ENCODE peak calls at places on chromosomes 12 and 14, in nine cellular contexts. E is HepG2, O is vagina, Z is stomach, B is HL-60, U is endothelial cell of umbilical vein, S is GM12892, D is K562, I is esophagus muscularis mucosa. X is an unnamed sample.

GRCh38 chr12:96247567-96247962 is 53.4 kb downstream of the ELK3 start:
- DNase-seq in O (peak), Z (no peak), U (no peak), B (no peak), I (no peak), S (no peak), D (no peak), E (no peak), X (no peak)

GRCh38 chr12:9673404-9674225 is 4.1 kb downstream of the CLEC2D start:
- DNase-seq in U (peak), E (peak), B (no peak), I (no peak), S (no peak), D (peak), O (no peak), Z (no peak), X (peak)

GRCh38 chr14:70905316-70905715 is 1.9 kb upstream of the PCNX1 start:
- DNase-seq in B (no peak), I (no peak), E (no peak), U (peak), S (no peak), Z (no peak), O (no peak), D (no peak), X (peak)

GRCh38 chr12:106173442-106173841 is 34.7 kb upstream of the NUAK1 start:
- DNase-seq in E (no peak), B (no peak), S (no peak), D (no peak), U (no peak), O (no peak), Z (no peak), I (no peak), X (no peak)

GRCh38 chr12:45017916-45018315 is 33.0 kb downstream of the DBX2 start:
- DNase-seq in O (no peak), I (no peak), Z (no peak), U (no peak), S (no peak), B (no peak), D (no peak), E (no peak), X (no peak)

GRCh38 chr12:108768591-108769500 is 37.5 kb upstream of the CORO1C start:
- DNase-seq in S (peak), U (no peak), D (no peak), O (no peak), I (no peak), E (peak), Z (peak), B (peak), X (peak)

GRCh38 chr12:48937170-48937569 is 11.9 kb upstream of the FKBP11 start:
- DNase-seq in B (no peak), S (no peak), U (no peak), Z (no peak), I (no peak), O (no peak), D (peak), E (no peak), X (no peak)

GRCh38 chr12:48831257-48831656 is 13.0 kb downstream of the CACNB3 start:
- DNase-seq in I (no peak), D (no peak), O (no peak), E (no peak), S (no peak), B (no peak), U (no peak), Z (no peak), X (no peak)

GRCh38 chr14:96741151-96741977 is 55.8 kb upstream of the VRK1 start:
- DNase-seq in U (peak), I (no peak), D (peak), E (no peak), S (peak), O (no peak), Z (peak), B (no peak), X (peak)

GRCh38 chr12:100672075-100672592 is 98.7 kb downstream of the GAS2L3 start:
- DNase-seq in B (peak), D (peak), O (no peak), U (peak), E (peak), S (peak), Z (no peak), I (no peak), X (peak)

GRCh38 chr12:54018608-54018984 is 9.6 kb upstream of the HOXC6 start:
- DNase-seq in D (peak), Z (no peak), S (peak), O (no peak), U (no peak), I (no peak), E (no peak), B (no peak), X (no peak)

GRCh38 chr12:100481021-100481420 is 7.4 kb downstream of the NR1H4 start:
- DNase-seq in E (no peak), I (no peak), D (no peak), S (no peak), O (no peak), B (no peak), U (no peak), Z (no peak), X (no peak)

GRCh38 chr12:116610971-116611541 is 51.9 kb downstream of the MAP1LC3B2 start:
- DNase-seq in E (no peak), S (no peak), D (peak), B (no peak), U (peak), O (no peak), I (no peak), Z (no peak), X (no peak)

GRCh38 chr12:4355843-4356327 is 23.6 kb downstream of the FGF23 start:
- DNase-seq in O (no peak), S (no peak), Z (no peak), B (peak), E (peak), D (peak), U (peak), I (no peak), X (peak)

GRCh38 chr12:62613092-62613491 is 146.5 kb downstream of the MON2 start:
- DNase-seq in U (no peak), E (no peak), I (no peak), S (no peak), Z (no peak), D (no peak), B (no peak), O (no peak), X (no peak)

GRCh38 chr14:69263364-69263763 is 3.4 kb downstream of the GALNT16 start:
- DNase-seq in D (no peak), B (no peak), U (no peak), O (peak), S (no peak), Z (no peak), I (no peak), E (no peak), X (peak)

GRCh38 chr12:4440187-4440941 is 5.3 kb downstream of the FGF6 start:
- DNase-seq in Z (no peak), D (no peak), E (no peak), O (peak), I (peak), U (no peak), S (no peak), B (no peak), X (no peak)

GRCh38 chr14:54252072-54252730 is 144.6 kb upstream of the CDKN3 start:
- DNase-seq in E (peak), I (no peak), S (no peak), Z (no peak), D (no peak), O (no peak), B (no peak), U (no peak), X (no peak)

GRCh38 chr12:48194780-48195179 is 8.3 kb downstream of the OR10AD1 start:
- DNase-seq in U (peak), I (no peak), Z (no peak), B (no peak), D (no peak), E (no peak), O (no peak), S (no peak), X (no peak)

GRCh38 chr12:56469007-56469930 is 891 bp downstream of the SPRYD4 start:
- DNase-seq in I (no peak), D (peak), E (no peak), O (no peak), S (no peak), Z (peak), B (peak), U (no peak), X (peak)

GRCh38 chr12:98939926-98940325 is 294.8 kb downstream of the APAF1 start:
- DNase-seq in O (no peak), D (no peak), S (no peak), Z (no peak), I (no peak), U (no peak), B (no peak), E (no peak), X (no peak)

DNA sequence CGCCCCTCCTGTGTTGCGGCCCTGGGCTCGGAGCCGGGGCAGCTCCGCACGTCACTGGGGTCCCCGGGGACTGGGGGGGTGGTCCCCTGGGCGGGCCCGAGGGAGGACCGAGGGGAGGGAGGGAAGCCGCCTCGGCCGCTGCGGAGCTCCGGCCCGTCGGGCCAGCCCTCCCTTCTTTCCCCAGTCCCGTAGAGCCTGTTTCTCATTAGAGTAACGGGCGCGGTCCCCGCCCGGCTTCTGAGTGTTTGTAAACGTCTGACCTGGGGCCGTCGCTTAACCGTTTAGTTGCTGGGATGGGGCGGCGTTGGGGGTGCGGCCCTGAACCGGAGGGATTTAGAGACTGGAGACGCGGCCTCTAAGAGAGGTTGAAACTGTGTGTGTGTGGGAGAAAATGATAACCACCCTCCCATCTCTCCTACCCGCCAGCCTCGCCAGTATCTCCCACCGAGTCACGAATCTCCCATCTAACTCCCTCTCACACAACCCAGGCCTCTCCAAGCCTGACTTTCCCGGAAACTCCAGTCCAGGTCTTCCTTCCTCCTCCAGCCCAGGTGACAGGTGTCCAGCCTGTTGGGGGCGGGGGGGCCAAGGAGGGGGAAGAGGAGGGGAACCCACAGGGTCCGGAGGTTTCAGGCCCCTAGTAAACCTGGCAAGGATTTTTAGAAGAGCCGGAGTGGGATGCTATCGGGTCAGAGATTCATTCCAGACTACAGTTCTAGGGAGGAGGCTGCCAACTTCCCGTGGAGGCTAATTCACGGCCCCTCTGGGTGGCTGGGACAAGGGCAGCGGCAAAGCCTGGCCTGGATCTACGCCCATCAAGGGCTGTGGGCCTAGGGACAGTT is 1.1 kb upstream of the NFATC4 start:
- DNase-seq in U (peak), B (no peak), I (peak), D (peak), S (peak), Z (peak), O (peak), E (peak), X (peak)
- TF ChIP-seq POLR2AphosphoS5 in U (no peak), B (no peak), I (peak), D (no peak), S (no peak), Z (peak), O (peak), E (no peak), X (peak)

GRCh38 chr12:124570810-124571209 is 3.4 kb upstream of the NCOR2 start:
- DNase-seq in Z (no peak), B (no peak), E (no peak), U (no peak), S (no peak), D (no peak), I (no peak), O (no peak), X (no peak)

GRCh38 chr12:124569375-124570148 is 2.1 kb upstream of the NCOR2 start:
- DNase-seq in O (no peak), I (no peak), B (no peak), E (no peak), U (no peak), Z (no peak), S (no peak), D (no peak), X (no peak)

GRCh38 chr12:124567035-124567672 is at the start of gene NCOR2:
- DNase-seq in I (no peak), U (no peak), D (peak), E (no peak), B (no peak), Z (no peak), S (peak), O (no peak), X (no peak)

GRCh38 chr12:124567673-124568373 is 411 bp upstream of the NCOR2 start:
- DNase-seq in D (peak), U (peak), E (peak), Z (peak), S (peak), B (peak), I (peak), O (peak), X (peak)

DNA sequence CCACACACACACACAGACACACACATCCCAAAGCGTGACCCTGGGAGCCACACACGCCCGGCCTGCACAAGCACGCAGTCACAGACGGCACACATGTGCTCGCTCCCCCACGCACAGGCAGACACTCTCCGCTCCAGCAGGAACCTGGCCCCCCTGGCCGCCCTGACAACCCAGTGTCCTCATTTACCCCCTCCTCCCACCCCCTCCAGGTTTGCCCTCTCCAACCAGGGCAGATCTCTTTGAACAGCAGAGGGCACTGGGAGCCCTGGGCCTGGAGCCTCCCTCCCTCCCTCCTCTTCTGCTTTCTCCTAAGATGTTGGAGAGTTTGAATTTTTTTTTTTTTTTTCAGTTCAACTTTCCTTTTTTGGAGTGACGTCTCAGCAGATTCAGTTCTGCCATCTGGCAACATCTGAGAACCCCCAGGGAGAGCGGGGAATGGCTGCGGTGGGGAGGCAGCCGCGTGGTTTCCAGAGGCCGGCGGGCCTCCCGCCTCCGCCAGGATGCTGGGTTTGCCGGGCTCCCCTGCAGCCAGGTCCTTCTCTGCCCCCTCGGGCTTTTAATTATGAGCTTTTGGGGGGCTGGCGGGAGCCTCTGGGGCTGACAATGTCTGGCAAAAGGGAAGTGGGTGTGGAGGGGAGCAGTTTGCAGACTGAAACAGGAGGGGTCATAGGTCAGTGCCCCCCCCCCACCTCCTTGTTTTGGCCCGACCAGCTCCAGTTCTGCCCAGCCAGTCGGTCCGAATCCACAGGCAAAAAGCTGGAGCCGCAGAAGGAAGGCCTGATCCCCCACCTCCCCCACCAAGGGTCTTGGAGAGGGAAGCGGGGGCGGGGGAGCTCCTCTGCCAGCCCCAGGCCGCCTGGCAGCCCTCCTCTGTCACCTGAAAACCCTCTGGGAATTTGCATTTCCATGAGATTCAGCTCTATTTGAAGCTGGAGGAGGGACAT is 1.3 kb upstream of the NCOR2 start:
- DNase-seq in U (no peak), O (no peak), E (no peak), B (peak), I (peak), D (peak), S (peak), Z (peak), X (peak)
- TF ChIP-seq POLR2AphosphoS5 in U (no peak), O (peak), E (no peak), B (peak), I (peak), D (no peak), S (no peak), Z (peak), X (peak)

GRCh38 chr14:93748208-93749080 is 39.8 kb downstream of the PRIMA1 start:
- DNase-seq in B (no peak), Z (peak), I (no peak), S (no peak), D (no peak), U (no peak), E (peak), O (no peak), X (no peak)
- TF ChIP-seq POLR2AphosphoS5 in B (no peak), Z (no peak), I (peak), S (no peak), D (no peak), U (no peak), E (no peak), O (no peak), X (no peak)

DNA sequence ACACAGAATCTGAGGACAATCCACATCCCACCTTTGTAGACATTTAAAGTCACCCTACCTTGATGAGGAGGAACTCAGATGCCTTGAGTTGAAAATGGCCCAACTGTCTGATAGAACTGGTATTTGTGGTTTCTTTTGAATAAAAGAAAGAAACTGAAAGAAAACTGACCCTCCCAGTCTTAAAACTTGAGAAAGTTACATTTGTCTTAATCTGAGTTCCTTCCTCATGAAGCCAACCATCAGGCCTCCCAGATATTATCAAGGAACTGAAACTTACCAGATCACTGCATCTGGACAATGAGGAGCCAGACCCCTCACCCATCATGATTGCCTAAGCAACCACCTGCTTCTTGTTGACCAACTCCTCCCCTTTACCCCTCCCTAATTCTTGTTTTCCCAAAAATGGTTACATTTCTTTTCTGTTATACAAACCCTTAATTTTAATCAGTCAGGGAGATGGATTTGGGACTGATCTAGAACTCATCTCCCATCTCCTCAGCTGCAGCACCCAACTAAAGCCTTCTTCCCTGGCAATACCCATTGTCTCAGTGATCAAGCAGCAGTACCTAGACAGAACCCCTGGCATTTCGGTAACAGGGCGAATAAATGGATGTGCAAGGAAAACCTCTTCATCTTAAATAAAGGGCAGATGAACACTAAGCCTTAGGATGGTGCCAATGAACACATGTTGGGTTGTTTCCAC is 72.0 kb upstream of the RESF1 start:
- DNase-seq in D (no peak), O (no peak), E (no peak), Z (no peak), I (no peak), U (no peak), S (no peak), B (peak), X (no peak)
- TF ChIP-seq POLR2AphosphoS5 in D (no peak), O (no peak), E (no peak), Z (no peak), I (no peak), U (no peak), S (no peak), B (no peak), X (no peak)

GRCh38 chr12:124941170-124941527 is 26.7 kb upstream of the UBC start:
- DNase-seq in I (no peak), B (no peak), S (no peak), Z (no peak), U (no peak), D (no peak), E (no peak), O (no peak), X (no peak)
- TF ChIP-seq POLR2AphosphoS5 in I (no peak), B (no peak), S (no peak), Z (no peak), U (no peak), D (no peak), E (no peak), O (no peak), X (no peak)

GRCh38 chr12:18837025-18837424 is 99.1 kb downstream of the CAPZA3 start:
- DNase-seq in E (no peak), I (no peak), Z (no peak), S (no peak), B (no peak), O (no peak), D (no peak), U (no peak), X (no peak)
- TF ChIP-seq POLR2AphosphoS5 in E (no peak), I (peak), Z (peak), S (no peak), B (no peak), O (no peak), D (no peak), U (no peak), X (peak)

GRCh38 chr14:77097006-77097688 is 911 bp upstream of the CIPC start:
- DNase-seq in O (no peak), E (peak), D (no peak), S (no peak), Z (no peak), U (no peak), I (no peak), B (no peak), X (no peak)

GRCh38 chr14:77097689-77098469 is at the start of gene CIPC:
- DNase-seq in Z (peak), E (peak), S (peak), B (peak), D (peak), U (peak), O (peak), I (peak), X (peak)

GRCh38 chr14:77092676-77093075 is 5.4 kb upstream of the CIPC start:
- DNase-seq in O (no peak), I (no peak), B (no peak), U (no peak), Z (no peak), D (no peak), S (no peak), E (no peak), X (no peak)

GRCh38 chr14:77091518-77091917 is 6.5 kb upstream of the CIPC start:
- DNase-seq in D (no peak), B (no peak), Z (no peak), U (no peak), I (no peak), E (no peak), S (no peak), O (no peak), X (no peak)

GRCh38 chr14:77094672-77095284 is 3.3 kb upstream of the CIPC start:
- DNase-seq in U (peak), E (peak), S (peak), O (no peak), I (no peak), Z (peak), D (peak), B (no peak), X (peak)
- TF ChIP-seq POLR2AphosphoS5 in U (no peak), E (no peak), S (no peak), O (no peak), I (no peak), Z (no peak), D (no peak), B (no peak), X (no peak)

GRCh38 chr12:130981156-130981789 is 27.6 kb downstream of the ADGRD1 start:
- DNase-seq in O (peak), I (no peak), D (no peak), E (no peak), B (no peak), U (no peak), S (no peak), Z (no peak), X (no peak)
- TF ChIP-seq POLR2AphosphoS5 in O (no peak), I (no peak), D (no peak), E (no peak), B (no peak), U (no peak), S (no peak), Z (no peak), X (peak)

GRCh38 chr14:50335989-50336391 is 23.9 kb downstream of the DMAC2L start:
- DNase-seq in Z (no peak), D (peak), S (no peak), B (no peak), O (no peak), I (peak), U (peak), E (no peak), X (no peak)
- TF ChIP-seq POLR2AphosphoS5 in Z (no peak), D (no peak), S (no peak), B (no peak), O (no peak), I (no peak), U (peak), E (no peak), X (no peak)

X was measured in transverse colon.